ENCODE peak calls at places on chromosomes 1 and 21, in nine cellular contexts. O is midbrain; Z is activated CD8-positive, alpha-beta T cell treated with anti-CD3 and anti-CD28 coated beads, Interleukin-2, amount 10 ng/mL, durations not matched to agents 7 days and 5 days; X is NCI-H446; I is T-helper 2 cell; R is CD4-positive, alpha-beta T cell; D is stimulated activated CD4-positive, alpha-beta T cell treated with anti-CD3 and anti-CD28 coated beads, TNF-alpha, amount 100 ng/mL, for 48 hours; W is NCI-H1930; V is right lobe of liver. M is an unnamed sample.

GRCh38 chr1:150789396-150789795 is 18.7 kb downstream of the CTSK start:
- DNase-seq in O (no peak), Z (no peak), X (no peak), I (no peak), R (no peak), D (no peak), W (no peak), V (no peak), M (peak)

GRCh38 chr1:203124546-203125317 is 2.8 kb upstream of the ADORA1 start:
- DNase-seq in O (no peak), Z (no peak), X (no peak), I (no peak), R (no peak), D (no peak), W (no peak), V (no peak), M (no peak)

GRCh38 chr1:6222644-6223043 is 13.1 kb downstream of the ICMT start:
- DNase-seq in O (no peak), Z (no peak), X (no peak), I (no peak), R (no peak), D (no peak), W (no peak), V (no peak), M (no peak)

GRCh38 chr1:13965770-13966398 is 265.9 kb downstream of the PRDM2 start:
- DNase-seq in O (peak), Z (no peak), X (peak), I (no peak), R (no peak), D (no peak), W (peak), V (no peak), M (peak)

GRCh38 chr1:173451981-173452380 is 25.2 kb upstream of the PRDX6 start:
- DNase-seq in O (peak), Z (no peak), X (peak), I (no peak), R (no peak), D (no peak), W (no peak), V (peak), M (no peak)

GRCh38 chr1:153288634-153289275 is 24.0 kb downstream of the PGLYRP3 start:
- DNase-seq in O (no peak), Z (no peak), X (no peak), I (no peak), R (no peak), D (no peak), W (no peak), V (no peak), M (no peak)

GRCh38 chr1:170735366-170736263 is 71.7 kb downstream of the PRRX1 start:
- DNase-seq in O (no peak), Z (no peak), X (no peak), I (no peak), R (no peak), D (no peak), W (no peak), V (no peak), M (no peak)

GRCh38 chr21:34613679-34614442 is 1.1 kb downstream of the RCAN1 start:
- DNase-seq in O (peak), Z (no peak), X (no peak), I (no peak), R (peak), D (no peak), W (no peak), V (no peak), M (no peak)

GRCh38 chr1:157523774-157524501 is 28.4 kb downstream of the FCRL5 start:
- DNase-seq in O (no peak), Z (no peak), X (no peak), I (no peak), R (no peak), D (no peak), W (no peak), V (no peak), M (no peak)